ENCODE peak calls at places on chromosomes 1 and 21, in four cellular contexts. One of them, this sample, is unnamed.
A peak's percentile ranks its signal among the peaks of the same experiment; 100 is the strongest.

GRCh38 chr1:112702420-112703261 is 4.3 kb downstream of the RHOC start:
- DNase-seq in H9: no peak
- DNase-seq in endodermal cell: no peak
- DNase-seq in PC-9: no peak
- DNase-seq in this sample: no peak

GRCh38 chr1:47434051-47434842 is 3.6 kb upstream of the FOXD2 start:
- DNase-seq in PC-9: no peak
- DNase-seq in H9: peak; percentile 59
- DNase-seq in endodermal cell: peak; percentile 72
- DNase-seq in this sample: peak; percentile 69

GRCh38 chr1:217911908-217912307 is 280.8 kb downstream of the SPATA17 start:
- DNase-seq in H9: peak; percentile 58
- DNase-seq in PC-9: no peak
- DNase-seq in endodermal cell: peak; percentile 73
- DNase-seq in this sample: peak; percentile 5

GRCh38 chr1:153542956-153543737 is 2.4 kb upstream of the S100A5 start:
- DNase-seq in endodermal cell: no peak
- DNase-seq in H9: no peak
- DNase-seq in PC-9: no peak
- DNase-seq in this sample: no peak

GRCh38 chr1:48947761-48948537 is 171.3 kb upstream of the BEND5 start:
- DNase-seq in H9: peak; percentile 27
- DNase-seq in PC-9: no peak
- DNase-seq in endodermal cell: no peak
- DNase-seq in this sample: no peak

GRCh38 chr1:210234254-210234747 is 1.7 kb downstream of the SERTAD4 start:
- DNase-seq in endodermal cell: peak; percentile 85
- DNase-seq in PC-9: no peak
- DNase-seq in H9: peak; percentile 78
- DNase-seq in this sample: peak; percentile 72

GRCh38 chr21:31538821-31539220 is 120.7 kb upstream of the SOD1 start:
- DNase-seq in endodermal cell: no peak
- DNase-seq in PC-9: no peak
- DNase-seq in H9: no peak
- DNase-seq in this sample: no peak

GRCh38 chr1:211485480-211485857 is 6.5 kb downstream of the RD3 start:
- DNase-seq in PC-9: no peak
- DNase-seq in endodermal cell: no peak
- DNase-seq in H9: no peak
- DNase-seq in this sample: no peak

GRCh38 chr1:238960071-238960470 is 426.3 kb upstream of the CHRM3 start:
- DNase-seq in H9: no peak
- DNase-seq in PC-9: no peak
- DNase-seq in endodermal cell: no peak
- DNase-seq in this sample: no peak

GRCh38 chr1:162081316-162081715 is 11.8 kb downstream of the NOS1AP start:
- DNase-seq in H9: no peak
- DNase-seq in endodermal cell: no peak
- DNase-seq in PC-9: peak; percentile 18
- DNase-seq in this sample: no peak

GRCh38 chr1:156599811-156600210 is 1.5 kb downstream of the GPATCH4 start:
- DNase-seq in endodermal cell: no peak
- DNase-seq in PC-9: no peak
- DNase-seq in H9: no peak
- DNase-seq in this sample: no peak

GRCh38 chr1:66438062-66438970 is 95.6 kb upstream of the SGIP1 start:
- DNase-seq in H9: no peak
- DNase-seq in PC-9: no peak
- DNase-seq in endodermal cell: no peak
- DNase-seq in this sample: no peak

GRCh38 chr1:17858027-17858426 is 102.9 kb downstream of the ACTL8 start:
- DNase-seq in PC-9: no peak
- DNase-seq in endodermal cell: no peak
- DNase-seq in H9: no peak
- DNase-seq in this sample: no peak

GRCh38 chr1:39272791-39273071 is 68.2 kb downstream of the MACF1 start:
- DNase-seq in endodermal cell: no peak
- DNase-seq in H9: no peak
- DNase-seq in PC-9: no peak
- DNase-seq in this sample: no peak

GRCh38 chr1:233719626-233720334 is 105.9 kb downstream of the KCNK1 start:
- DNase-seq in PC-9: no peak
- DNase-seq in H9: no peak
- DNase-seq in endodermal cell: no peak
- DNase-seq in this sample: no peak

GRCh38 chr1:105137543-105138444 is 1388.1 kb downstream of the AMY1C start:
- DNase-seq in endodermal cell: peak; percentile 92
- DNase-seq in PC-9: peak; percentile 18
- DNase-seq in H9: peak; percentile 89
- DNase-seq in this sample: no peak

GRCh38 chr1:205748398-205749093 is 1.4 kb downstream of the NUCKS1 start:
- DNase-seq in PC-9: no peak
- DNase-seq in endodermal cell: no peak
- DNase-seq in H9: no peak
- DNase-seq in this sample: no peak

GRCh38 chr21:41509206-41509496 is 1.2 kb upstream of the TMPRSS2 start:
- DNase-seq in H9: no peak
- DNase-seq in PC-9: no peak
- DNase-seq in endodermal cell: no peak
- DNase-seq in this sample: no peak

GRCh38 chr1:199046618-199047017 is 407.8 kb downstream of the PTPRC start:
- DNase-seq in endodermal cell: no peak
- DNase-seq in PC-9: no peak
- DNase-seq in H9: no peak
- DNase-seq in this sample: no peak

GRCh38 chr1:19421365-19421764 is 64.0 kb downstream of the CAPZB start:
- DNase-seq in H9: no peak
- DNase-seq in PC-9: no peak
- DNase-seq in endodermal cell: no peak
- DNase-seq in this sample: no peak

GRCh38 chr1:205491794-205492193 is 12.7 kb upstream of the CDK18 start:
- DNase-seq in PC-9: no peak
- DNase-seq in endodermal cell: peak; percentile 69
- DNase-seq in H9: no peak
- DNase-seq in this sample: no peak

GRCh38 chr1:40877681-40878080 is 15.5 kb upstream of the CITED4 start:
- DNase-seq in endodermal cell: peak; percentile 66
- DNase-seq in H9: no peak
- DNase-seq in PC-9: peak; percentile 82
- DNase-seq in this sample: peak; percentile 94

GRCh38 chr1:13783551-13783950 is 83.6 kb downstream of the PRDM2 start:
- DNase-seq in H9: no peak
- DNase-seq in PC-9: no peak
- DNase-seq in endodermal cell: no peak
- DNase-seq in this sample: no peak

GRCh38 chr1:245173446-245174178 is 18.8 kb downstream of the KIF26B start:
- DNase-seq in PC-9: no peak
- DNase-seq in H9: no peak
- DNase-seq in endodermal cell: no peak
- DNase-seq in this sample: peak; percentile 4

GRCh38 chr1:215360786-215361185 is 206.3 kb upstream of the KCTD3 start:
- DNase-seq in PC-9: no peak
- DNase-seq in H9: no peak
- DNase-seq in endodermal cell: no peak
- DNase-seq in this sample: no peak

GRCh38 chr1:207811920-207812720 is 60.3 kb downstream of the CD46 start:
- DNase-seq in H9: peak; percentile 59
- DNase-seq in endodermal cell: peak; percentile 78
- DNase-seq in PC-9: no peak
- DNase-seq in this sample: peak; percentile 96

GRCh38 chr1:53656062-53656915 is 82.7 kb downstream of the GLIS1 start:
- DNase-seq in PC-9: no peak
- DNase-seq in H9: no peak
- DNase-seq in endodermal cell: no peak
- DNase-seq in this sample: no peak

DNA sequence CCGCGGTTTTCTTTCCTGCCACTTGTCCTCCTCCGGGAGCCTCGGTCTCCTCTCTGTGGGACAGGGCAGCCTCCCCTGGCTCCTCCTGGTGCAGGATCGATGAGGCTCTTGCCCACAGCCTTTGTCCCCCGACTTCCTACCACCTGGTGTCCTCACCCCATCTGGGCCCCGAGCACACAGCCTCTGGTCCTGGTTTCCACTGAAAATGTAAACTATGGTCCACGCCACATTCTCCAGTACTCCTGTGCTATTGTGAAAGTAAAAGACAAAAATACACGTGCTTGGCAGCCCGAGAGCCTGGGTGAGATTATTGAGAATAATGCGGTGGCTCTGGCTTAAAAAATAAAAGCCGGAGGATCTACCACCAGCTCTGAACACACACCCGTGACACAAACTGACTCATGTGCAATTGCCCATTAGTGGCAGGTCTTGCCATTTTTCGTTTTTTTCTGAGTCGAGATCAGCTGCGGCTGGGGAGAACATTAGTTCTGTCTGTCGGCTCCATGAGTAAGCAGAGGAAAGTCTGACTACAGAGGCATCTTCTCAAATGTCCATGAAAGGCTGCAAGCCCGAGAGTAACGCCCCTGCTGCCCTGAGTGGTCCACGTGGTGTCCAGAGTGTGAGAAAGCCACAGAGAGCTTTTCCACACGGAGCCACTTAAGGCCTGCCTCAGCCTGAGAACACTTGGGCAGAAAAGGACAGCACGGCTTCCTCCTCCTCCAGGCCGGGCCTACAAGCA is 5.7 kb upstream of the COL6A2 start:
- DNase-seq in PC-9: no peak
- DNase-seq in endodermal cell: no peak
- DNase-seq in H9: no peak
- DNase-seq in this sample: peak; percentile 28
- H3K9me3 ChIP-seq in PC-9: no peaks in the 10 kb centered on the region
- H3K9me3 ChIP-seq in endodermal cell: peaks cover 12% of the 10 kb centered on the region
- H3K9me3 ChIP-seq in H9: peaks cover 17% of the 10 kb centered on the region
- H3K9me3 ChIP-seq in this sample: no peaks in the 10 kb centered on the region

GRCh38 chr1:8860738-8861516 is 17.6 kb downstream of the ENO1 start:
- DNase-seq in PC-9: no peak
- DNase-seq in H9: no peak
- DNase-seq in endodermal cell: peak; percentile 36
- DNase-seq in this sample: no peak
- H3K27ac ChIP-seq in PC-9: no peak overlapping the region
- H3K27ac ChIP-seq in H9: no peak overlapping the region
- H3K27ac ChIP-seq in endodermal cell: no peak overlapping the region
- H3K27ac ChIP-seq in this sample: no peak overlapping the region

DNA sequence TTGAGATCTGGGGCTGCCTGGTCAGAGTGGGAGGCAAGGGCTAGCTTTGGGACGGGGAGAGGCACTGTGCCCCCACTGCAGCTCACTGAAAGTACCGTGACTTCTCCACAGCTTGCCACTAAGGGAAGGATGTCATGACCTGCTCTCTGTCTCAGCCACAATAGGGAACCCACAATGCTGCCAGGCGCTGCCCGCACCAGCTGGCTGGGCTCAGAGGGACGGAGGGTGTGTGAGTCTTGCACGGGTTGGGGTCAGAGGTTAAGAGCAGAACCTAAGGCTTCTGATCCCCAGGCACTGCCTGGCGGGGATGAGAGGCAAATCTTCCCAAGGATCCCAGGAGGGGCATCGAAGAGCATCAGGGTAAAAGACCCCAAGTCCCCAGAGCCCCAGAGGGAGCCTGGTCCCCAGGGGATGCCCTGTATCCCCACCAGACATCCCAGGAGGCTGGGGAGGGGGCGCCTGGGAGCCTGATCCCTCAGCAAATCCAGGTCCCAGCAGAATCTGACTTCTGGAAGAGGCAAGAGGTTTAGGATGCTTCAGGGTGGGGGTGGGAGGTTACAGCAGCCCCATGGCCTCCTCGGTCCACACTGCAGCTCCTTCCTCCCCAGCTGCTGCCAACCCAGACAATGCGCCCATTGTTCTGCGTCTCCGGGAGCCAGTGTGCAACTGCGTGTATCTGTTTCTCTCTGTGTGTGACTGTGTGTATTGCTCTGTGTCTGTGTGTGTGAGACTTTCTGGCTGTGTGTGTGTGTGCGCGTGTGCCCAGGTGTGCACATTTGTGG is 2.0 kb upstream of the MARCKSL1 start:
- DNase-seq in endodermal cell: no peak
- DNase-seq in PC-9: no peak
- DNase-seq in H9: no peak
- DNase-seq in this sample: no peak
- TF ChIP-seq CTCF in endodermal cell: no peak
- TF ChIP-seq CTCF in PC-9: no peak
- TF ChIP-seq CTCF in H9: no peak
- TF ChIP-seq CTCF in this sample: no peak

DNA sequence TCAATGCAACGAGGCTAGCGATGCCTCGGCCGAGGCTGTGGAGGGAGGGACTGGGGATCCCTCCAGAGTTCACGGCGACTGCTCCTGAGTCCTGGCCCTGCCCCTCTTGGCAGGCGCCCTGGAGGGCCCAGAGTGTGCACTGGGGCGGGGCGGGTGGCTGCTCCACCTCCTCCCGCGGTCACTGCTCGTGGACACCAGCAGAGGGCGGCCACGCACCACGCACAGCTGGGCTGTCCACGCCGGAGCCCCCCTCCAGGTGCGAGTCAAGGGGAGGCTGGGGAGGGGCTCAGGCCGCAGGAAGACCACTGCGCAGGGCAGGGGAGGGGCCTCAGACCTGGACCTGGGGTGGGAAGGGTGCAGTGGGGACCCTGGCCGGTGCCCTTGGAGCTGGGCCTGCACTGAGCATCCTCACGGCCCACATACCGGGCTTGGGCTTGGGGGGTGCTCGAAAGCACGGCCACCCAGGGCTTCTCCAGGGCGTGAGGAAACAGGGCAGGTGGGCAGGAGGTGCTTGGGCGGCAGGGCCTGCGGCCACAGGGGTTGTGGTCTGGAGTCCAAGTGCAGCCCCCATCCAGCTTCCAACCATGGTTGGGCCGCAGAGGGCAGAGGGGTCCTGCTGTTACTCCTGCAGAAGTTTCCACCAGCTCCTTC is 20.6 kb upstream of the TTC34 start:
- DNase-seq in PC-9: no peak
- DNase-seq in endodermal cell: no peak
- DNase-seq in H9: no peak
- DNase-seq in this sample: peak; percentile 91
- H3K9me3 ChIP-seq in PC-9: no peaks in the 10 kb centered on the region
- H3K9me3 ChIP-seq in endodermal cell: peaks cover 33% of the 10 kb centered on the region
- H3K9me3 ChIP-seq in H9: peaks cover 96% of the 10 kb centered on the region
- H3K9me3 ChIP-seq in this sample: no peaks in the 10 kb centered on the region

DNA sequence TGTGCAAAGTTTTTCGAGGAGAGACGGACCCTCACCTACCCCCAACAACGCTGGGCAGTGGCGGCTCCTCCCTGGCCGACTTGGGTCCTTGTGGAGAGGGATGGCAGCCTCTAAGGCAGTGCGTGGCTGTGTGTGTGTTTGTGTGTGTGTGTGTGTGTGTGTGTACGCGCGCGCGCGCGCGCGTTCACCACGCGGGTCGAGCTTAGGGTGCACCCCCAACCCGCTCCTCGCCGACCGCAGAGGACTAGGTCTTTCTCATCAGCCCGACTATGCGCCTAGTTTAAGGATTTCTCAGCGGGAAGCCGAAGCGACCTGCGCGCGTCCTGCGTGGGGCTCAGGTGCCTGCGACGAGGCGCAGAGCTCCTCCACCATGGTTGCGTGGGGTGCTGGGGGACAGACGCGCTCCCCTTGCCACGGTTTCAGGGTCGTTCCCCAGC is 940 bp downstream of the SOX13 start:
- DNase-seq in PC-9: no peak
- DNase-seq in H9: no peak
- DNase-seq in endodermal cell: peak; percentile 61
- DNase-seq in this sample: peak; percentile 44
- H3K27ac ChIP-seq in PC-9: peak overlapping the region; percentile 40
- H3K27ac ChIP-seq in H9: no peak overlapping the region
- H3K27ac ChIP-seq in endodermal cell: no peak overlapping the region
- H3K27ac ChIP-seq in this sample: peak overlapping the region; percentile 78

This sample was measured in thyroid gland.